ENCODE peak calls at places on chromosome 16, in nine cellular contexts. H, V, C, I, N, F, R, S and Y are unnamed samples.

GRCh38 chr16:88264641-88265285 is 118.0 kb upstream of the ZNF469 start:
- DNase-seq in H (peak), V (peak), C (peak), I (peak), N (peak), F (peak), R (peak), S (peak), Y (peak)

GRCh38 chr16:82993874-82994375 is 367.2 kb downstream of the CDH13 start:
- DNase-seq in H (no peak), V (no peak), C (no peak), I (no peak), N (no peak), F (no peak), R (no peak), S (no peak), Y (no peak)

GRCh38 chr16:64437706-64438329 is 684.0 kb downstream of the CDH11 start:
- DNase-seq in H (no peak), V (no peak), C (no peak), I (no peak), N (no peak), F (no peak), R (no peak), S (no peak), Y (no peak)

GRCh38 chr16:28193530-28194423 is 18.0 kb downstream of the XPO6 start:
- DNase-seq in H (peak), V (no peak), C (no peak), I (no peak), N (no peak), F (peak), R (peak), S (no peak), Y (peak)

GRCh38 chr16:78794581-78795300 is 695.3 kb downstream of the WWOX start:
- DNase-seq in H (no peak), V (no peak), C (no peak), I (no peak), N (no peak), F (no peak), R (no peak), S (no peak), Y (no peak)

GRCh38 chr16:46689492-46690280 is at the start of gene ORC6:
- DNase-seq in H (peak), V (peak), C (peak), I (peak), N (peak), F (peak), R (peak), S (peak), Y (peak)

GRCh38 chr16:50043358-50043757 is 18.3 kb downstream of the CNEP1R1 start:
- DNase-seq in H (no peak), V (no peak), C (no peak), I (no peak), N (no peak), F (peak), R (no peak), S (no peak), Y (no peak)

GRCh38 chr16:6483634-6484033 is 849.0 kb upstream of the RBFOX1 start:
- DNase-seq in H (no peak), V (no peak), C (no peak), I (no peak), N (no peak), F (peak), R (no peak), S (no peak), Y (no peak)

GRCh38 chr16:14501331-14502255 is 128.5 kb downstream of the PARN start:
- DNase-seq in H (peak), V (peak), C (peak), I (peak), N (peak), F (peak), R (peak), S (peak), Y (peak)

GRCh38 chr16:165218-165538 is 600 bp upstream of the HBM start:
- DNase-seq in H (no peak), V (no peak), C (no peak), I (no peak), N (no peak), F (peak), R (no peak), S (no peak), Y (no peak)

GRCh38 chr16:88066234-88066633 is 115.0 kb downstream of the BANP start:
- DNase-seq in H (no peak), V (no peak), C (peak), I (no peak), N (no peak), F (no peak), R (no peak), S (no peak), Y (no peak)

GRCh38 chr16:79320956-79321355 is 279.6 kb downstream of the MAF start:
- DNase-seq in H (no peak), V (no peak), C (no peak), I (no peak), N (no peak), F (no peak), R (no peak), S (no peak), Y (no peak)

GRCh38 chr16:67884-68789 is 4.3 kb downstream of the RHBDF1 start:
- DNase-seq in H (peak), V (no peak), C (no peak), I (no peak), N (no peak), F (no peak), R (peak), S (no peak), Y (no peak)

GRCh38 chr16:77812856-77813523 is 24.6 kb downstream of the VAT1L start:
- DNase-seq in H (peak), V (no peak), C (no peak), I (no peak), N (no peak), F (no peak), R (peak), S (no peak), Y (no peak)

GRCh38 chr16:2841606-2842339 is 11.7 kb downstream of the ZG16B start:
- DNase-seq in H (no peak), V (no peak), C (peak), I (no peak), N (no peak), F (no peak), R (no peak), S (no peak), Y (no peak)

GRCh38 chr16:64406661-64407267 is 715.1 kb downstream of the CDH11 start:
- DNase-seq in H (no peak), V (no peak), C (no peak), I (no peak), N (no peak), F (peak), R (no peak), S (no peak), Y (no peak)

GRCh38 chr16:49484454-49484853 is 110.8 kb downstream of the C16orf78 start:
- DNase-seq in H (no peak), V (no peak), C (peak), I (peak), N (peak), F (peak), R (peak), S (peak), Y (peak)

GRCh38 chr16:85459529-85460251 is 153.4 kb upstream of the GSE1 start:
- DNase-seq in H (no peak), V (no peak), C (no peak), I (no peak), N (no peak), F (no peak), R (no peak), S (no peak), Y (no peak)

GRCh38 chr16:53913082-53913870 is 209.3 kb downstream of the FTO start:
- DNase-seq in H (peak), V (no peak), C (no peak), I (no peak), N (peak), F (no peak), R (peak), S (no peak), Y (peak)

GRCh38 chr16:24988593-24989338 is 26.4 kb downstream of the ARHGAP17 start:
- DNase-seq in H (peak), V (peak), C (peak), I (no peak), N (no peak), F (peak), R (peak), S (peak), Y (peak)

GRCh38 chr16:3065069-3065741 is at the start of gene IL32:
- DNase-seq in H (peak), V (no peak), C (peak), I (no peak), N (peak), F (no peak), R (peak), S (peak), Y (peak)

GRCh38 chr16:72957303-72958277 is 90.3 kb downstream of the ZFHX3 start:
- DNase-seq in H (no peak), V (no peak), C (no peak), I (no peak), N (no peak), F (no peak), R (no peak), S (no peak), Y (no peak)

GRCh38 chr16:50548659-50549560 is 714 bp downstream of the NKD1 start:
- DNase-seq in H (no peak), V (no peak), C (no peak), I (no peak), N (no peak), F (no peak), R (peak), S (peak), Y (no peak)

GRCh38 chr16:85005278-85006069 is 5.9 kb downstream of the ZDHHC7 start:
- DNase-seq in H (peak), V (no peak), C (no peak), I (no peak), N (no peak), F (peak), R (peak), S (no peak), Y (peak)

GRCh38 chr16:62079236-62079635 is 43.0 kb upstream of the CDH8 start:
- DNase-seq in H (no peak), V (no peak), C (no peak), I (no peak), N (no peak), F (no peak), R (peak), S (no peak), Y (no peak)

GRCh38 chr16:85210423-85211169 is 98.3 kb upstream of the CIBAR2 start:
- DNase-seq in H (peak), V (no peak), C (no peak), I (no peak), N (no peak), F (no peak), R (peak), S (no peak), Y (peak)

GRCh38 chr16:12436201-12436657 is 367.5 kb downstream of the CPPED1 start:
- DNase-seq in H (no peak), V (no peak), C (no peak), I (no peak), N (no peak), F (peak), R (no peak), S (no peak), Y (no peak)
- H3K4me3 ChIP-seq in H (no peak), V (no peak), C (no peak), I (no peak), N (no peak), F (no peak), R (no peak), S (no peak), Y (no peak)

GRCh38 chr16:86576591-86577313 is 1.6 kb upstream of the FOXL1 start:
- DNase-seq in H (no peak), V (no peak), C (no peak), I (no peak), N (no peak), F (peak), R (peak), S (no peak), Y (no peak)

GRCh38 chr16:86579268-86580062 is 1.1 kb downstream of the FOXL1 start:
- DNase-seq in H (no peak), V (no peak), C (no peak), I (no peak), N (no peak), F (peak), R (peak), S (no peak), Y (no peak)

GRCh38 chr16:86577314-86577971 is 906 bp upstream of the FOXL1 start:
- DNase-seq in H (peak), V (no peak), C (no peak), I (no peak), N (no peak), F (peak), R (peak), S (no peak), Y (no peak)

GRCh38 chr16:86578499-86579267 is at the start of gene FOXL1:
- DNase-seq in H (peak), V (no peak), C (no peak), I (no peak), N (no peak), F (peak), R (peak), S (no peak), Y (no peak)

DNA sequence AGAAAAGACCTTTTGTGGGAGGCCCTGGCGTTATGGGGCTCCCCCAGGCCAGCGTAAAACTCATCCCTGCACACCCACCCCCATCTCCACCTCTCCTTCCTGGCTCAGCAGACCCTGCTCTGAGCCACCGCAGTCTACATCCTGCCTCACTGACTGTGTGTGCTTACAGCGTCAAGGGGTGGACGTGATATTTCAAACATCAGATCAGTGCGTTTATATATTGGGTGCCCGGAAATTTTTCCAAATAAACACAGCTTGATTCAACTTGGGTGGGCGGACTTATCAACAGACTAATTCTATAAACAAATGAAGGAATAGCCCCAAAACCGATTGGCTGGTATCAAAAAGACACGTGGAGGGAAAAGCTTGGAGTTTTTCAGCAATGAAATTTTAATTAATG is 293 bp upstream of the FOXL1 start:
- DNase-seq in H (peak), V (no peak), C (no peak), I (no peak), N (no peak), F (peak), R (peak), S (no peak), Y (no peak)
- H3K4me3 ChIP-seq in H (peak), V (no peak), C (no peak), I (peak), N (no peak), F (no peak), R (peak), S (no peak), Y (no peak)

DNA sequence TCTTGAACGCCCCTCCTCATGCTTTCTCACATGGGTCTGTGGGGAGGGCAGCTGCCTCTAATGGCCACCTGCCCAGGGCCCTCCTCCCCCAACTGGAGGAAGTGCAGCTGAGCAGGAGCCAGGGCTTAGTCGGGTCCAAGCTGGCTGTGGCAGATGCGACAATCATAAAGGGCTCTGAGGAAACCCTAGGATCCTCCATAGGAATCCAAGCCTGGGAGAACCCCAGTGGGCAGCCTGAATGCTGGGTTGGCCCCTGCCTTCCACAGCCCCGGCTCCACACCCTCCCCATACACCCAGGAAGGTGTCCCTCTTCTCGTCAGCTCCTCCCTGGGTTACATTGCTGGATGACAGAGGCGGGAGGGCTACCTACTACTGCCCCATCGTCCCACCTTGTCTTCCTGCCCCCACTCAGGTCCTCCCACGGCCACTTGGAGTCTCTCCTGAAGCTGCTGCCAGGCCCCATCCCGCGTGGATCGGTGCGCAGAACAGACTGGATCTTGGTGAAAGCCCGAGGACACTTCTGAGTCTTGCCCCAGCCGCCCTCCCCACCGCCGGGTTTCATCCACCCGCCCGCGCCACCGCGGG is 15.6 kb upstream of the CBFB start:
- DNase-seq in H (no peak), V (no peak), C (no peak), I (no peak), N (no peak), F (no peak), R (no peak), S (no peak), Y (no peak)
- H3K4me3 ChIP-seq in H (peak), V (peak), C (peak), I (peak), N (peak), F (no peak), R (peak), S (peak), Y (no peak)

DNA sequence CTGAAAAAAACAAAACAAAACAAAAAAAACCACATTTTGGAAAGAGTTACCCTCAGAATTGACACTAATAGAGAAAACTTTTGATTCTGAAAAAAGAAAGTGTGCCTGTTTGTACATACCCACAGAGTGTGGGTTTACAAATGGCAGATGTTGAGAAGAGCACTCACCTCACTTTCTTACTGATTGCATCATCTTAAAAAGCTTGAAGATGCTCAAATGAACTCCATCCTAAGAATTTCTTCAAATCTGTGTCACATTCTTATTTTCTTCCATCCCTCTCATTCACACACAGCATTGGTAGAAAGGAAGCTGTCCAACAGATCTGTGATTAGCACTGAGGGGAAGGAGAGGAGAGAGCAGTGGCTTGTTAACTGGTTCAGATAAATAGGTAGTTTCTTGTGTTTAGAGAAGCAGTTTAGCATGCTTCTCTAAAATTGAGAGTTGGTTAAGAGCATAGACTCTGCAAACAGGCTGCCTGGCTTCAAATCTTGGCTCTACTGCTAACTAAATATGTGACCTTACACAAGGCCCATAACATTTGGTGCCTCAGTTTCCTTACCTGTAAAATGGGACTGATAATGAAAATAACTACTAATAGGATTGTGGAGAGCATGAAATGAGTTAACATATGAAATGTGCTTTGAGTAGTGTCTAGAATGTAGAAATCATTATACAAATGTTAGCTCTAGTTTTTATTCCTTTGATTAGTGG is 6.9 kb downstream of the GNAO1 start:
- DNase-seq in H (no peak), V (no peak), C (no peak), I (no peak), N (no peak), F (no peak), R (no peak), S (no peak), Y (no peak)
- H3K4me3 ChIP-seq in H (no peak), V (no peak), C (no peak), I (no peak), N (no peak), F (no peak), R (no peak), S (no peak), Y (no peak)

GRCh38 chr16:4637501-4638166 is 13.0 kb downstream of the MGRN1 start:
- DNase-seq in H (no peak), V (no peak), C (no peak), I (no peak), N (no peak), F (no peak), R (peak), S (no peak), Y (no peak)

GRCh38 chr16:4633910-4634635 is 9.4 kb downstream of the MGRN1 start:
- DNase-seq in H (no peak), V (no peak), C (no peak), I (no peak), N (no peak), F (no peak), R (no peak), S (no peak), Y (no peak)

GRCh38 chr16:4639899-4640509 is 15.4 kb downstream of the MGRN1 start:
- DNase-seq in H (no peak), V (no peak), C (no peak), I (no peak), N (no peak), F (no peak), R (peak), S (no peak), Y (no peak)

GRCh38 chr16:4634768-4635167 is 10.1 kb downstream of the MGRN1 start:
- DNase-seq in H (no peak), V (no peak), C (no peak), I (no peak), N (no peak), F (no peak), R (no peak), S (no peak), Y (no peak)

GRCh38 chr16:4636196-4636595 is 11.6 kb downstream of the MGRN1 start:
- DNase-seq in H (no peak), V (no peak), C (no peak), I (no peak), N (no peak), F (no peak), R (no peak), S (no peak), Y (no peak)
- H3K4me3 ChIP-seq in H (no peak), V (no peak), C (no peak), I (no peak), N (no peak), F (no peak), R (no peak), S (no peak), Y (no peak)

DNA sequence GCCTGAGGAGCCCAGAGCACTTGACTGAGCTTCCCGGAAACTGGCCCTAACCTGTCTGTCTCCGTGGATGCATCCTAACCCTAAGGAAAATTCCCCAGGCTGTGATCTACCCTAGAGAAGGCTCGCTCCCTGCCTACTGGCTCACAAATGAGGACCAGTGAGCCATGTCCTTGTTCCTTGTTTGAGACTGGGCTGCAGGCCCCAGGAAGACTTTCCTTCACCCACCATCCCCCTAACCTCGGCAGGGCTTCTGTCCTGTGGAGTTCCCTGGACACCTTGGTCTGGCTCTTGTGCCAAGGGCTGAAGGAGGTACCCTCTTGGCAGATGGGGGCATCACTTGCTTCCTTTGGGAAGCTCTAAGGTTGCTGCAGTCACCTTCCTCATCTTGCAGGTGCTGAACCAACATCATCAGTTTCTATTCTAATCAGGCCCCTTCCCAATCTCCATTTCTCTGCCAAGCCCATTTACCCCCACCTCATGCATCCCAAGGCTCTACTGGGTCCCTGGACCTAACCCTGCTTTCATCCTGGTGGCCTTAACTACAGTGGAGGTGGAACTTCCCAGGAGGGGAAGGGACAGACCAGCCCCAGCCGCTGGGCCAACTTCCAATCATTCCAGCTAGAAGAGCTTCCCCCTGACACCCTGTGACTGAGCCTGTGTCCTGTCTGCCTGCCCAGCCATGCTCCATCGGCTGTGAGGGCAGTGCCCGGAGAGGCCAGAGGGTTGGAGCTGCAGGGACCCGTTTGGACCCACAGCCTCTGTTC is 12.4 kb downstream of the RNF40 start:
- DNase-seq in H (no peak), V (no peak), C (peak), I (no peak), N (no peak), F (peak), R (peak), S (no peak), Y (no peak)
- H3K4me3 ChIP-seq in H (peak), V (no peak), C (peak), I (peak), N (no peak), F (no peak), R (peak), S (peak), Y (peak)

DNA sequence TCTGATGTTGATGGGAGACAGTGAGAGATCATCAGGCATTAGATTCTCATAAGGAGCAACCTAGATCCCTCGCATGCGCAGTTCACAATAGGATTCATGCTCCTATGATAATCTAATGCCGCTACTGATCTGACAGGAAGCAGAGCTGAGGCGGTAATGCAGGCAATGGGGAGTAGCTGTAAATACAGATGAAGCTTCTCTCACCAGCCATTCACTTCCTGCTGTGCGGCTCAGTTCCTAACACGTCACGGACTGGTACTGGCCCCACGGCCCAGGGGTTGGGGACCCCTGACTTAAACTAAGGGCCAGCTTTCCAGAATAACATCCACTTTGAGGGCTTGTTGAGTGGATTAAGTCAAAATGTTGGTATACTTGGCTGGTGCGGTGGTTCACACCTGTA is 2.6 kb upstream of the TMEM219 start:
- DNase-seq in H (no peak), V (no peak), C (no peak), I (no peak), N (no peak), F (no peak), R (no peak), S (no peak), Y (no peak)
- H3K4me3 ChIP-seq in H (no peak), V (no peak), C (no peak), I (no peak), N (no peak), F (no peak), R (no peak), S (no peak), Y (no peak)